ENCODE peak calls at places on chromosomes 2 and 18, in six cellular contexts. R, L, B, A, Y and H are unnamed samples.

GRCh38 chr2:10475811-10476660 is 27.9 kb upstream of the ODC1 start:
- DNase-seq in A (no peak), Y (no peak), B (no peak), R (no peak), L (no peak), H (no peak)

GRCh38 chr18:49189772-49190171 is 239.0 kb upstream of the SMAD7 start:
- DNase-seq in A (peak), B (no peak), R (no peak), L (no peak), Y (no peak), H (no peak)

GRCh38 chr2:140502951-140503630 is 1627.7 kb downstream of the LRP1B start:
- DNase-seq in Y (no peak), L (no peak), R (no peak), B (no peak), A (no peak), H (no peak)

GRCh38 chr2:184157141-184157540 is 441.2 kb upstream of the ZNF804A start:
- DNase-seq in A (no peak), L (no peak), Y (no peak), B (no peak), R (no peak), H (no peak)

GRCh38 chr18:48629730-48630324 is 91.0 kb downstream of the CTIF start:
- DNase-seq in A (no peak), B (peak), L (no peak), R (no peak), Y (peak), H (no peak)

GRCh38 chr2:163155279-163155883 is 316.8 kb upstream of the KCNH7 start:
- DNase-seq in R (no peak), A (no peak), L (peak), B (peak), Y (peak), H (no peak)

GRCh38 chr2:204604061-204604460 is 58.8 kb downstream of the PARD3B start:
- DNase-seq in Y (no peak), R (no peak), B (no peak), A (no peak), L (no peak), H (no peak)

GRCh38 chr18:47929681-47930085 is 776 bp downstream of the SMAD2 start:
- DNase-seq in A (peak), Y (peak), L (no peak), B (peak), R (peak), H (no peak)

GRCh38 chr18:48719988-48720654 is 181.3 kb downstream of the CTIF start:
- DNase-seq in Y (no peak), R (no peak), B (no peak), L (no peak), A (no peak), H (no peak)

GRCh38 chr18:53906681-53907080 is 317.8 kb downstream of the MBD2 start:
- DNase-seq in B (peak), R (no peak), L (no peak), A (peak), Y (no peak), H (no peak)

GRCh38 chr2:124091721-124092120 is 66.6 kb downstream of the CNTNAP5 start:
- DNase-seq in L (no peak), A (no peak), B (no peak), Y (no peak), R (no peak), H (no peak)

GRCh38 chr2:13114391-13114790 is 397.7 kb downstream of the TRIB2 start:
- DNase-seq in L (no peak), A (no peak), B (no peak), Y (peak), R (no peak), H (no peak)

GRCh38 chr2:8604262-8604661 is 77.6 kb upstream of the ID2 start:
- DNase-seq in Y (no peak), A (no peak), L (no peak), B (no peak), R (no peak), H (no peak)

GRCh38 chr2:73255007-73255644 is 21.0 kb downstream of the CCT7 start:
- DNase-seq in B (no peak), L (no peak), Y (no peak), R (no peak), A (no peak), H (no peak)

GRCh38 chr2:66578067-66578852 is 143.3 kb downstream of the MEIS1 start:
- DNase-seq in B (no peak), L (peak), A (no peak), Y (peak), R (no peak), H (no peak)

GRCh38 chr2:160050147-160050546 is 12.3 kb downstream of the PLA2R1 start:
- DNase-seq in L (no peak), B (no peak), A (no peak), Y (no peak), R (no peak), H (no peak)